ENCODE peak calls at places on chromosomes 12 and 14, in eight cellular contexts. Y is right lobe of liver, M is ovary, V is sigmoid colon, H is K562, N is esophagus squamous epithelium, I is vagina, L is heart left ventricle. C is an unnamed sample.

GRCh38 chr14:76947838-76948184 is 80.7 kb downstream of the IRF2BPL start:
- DNase-seq in Y (no peak), M (no peak), V (no peak), H (no peak), N (no peak), I (no peak), L (no peak), C (no peak)

GRCh38 chr12:78085562-78086182 is 255.0 kb downstream of the NAV3 start:
- DNase-seq in Y (no peak), M (no peak), V (no peak), H (no peak), N (no peak), I (no peak), L (no peak), C (no peak)

GRCh38 chr14:100658514-100658886 is 68.2 kb upstream of the DLK1 start:
- DNase-seq in Y (no peak), M (no peak), V (no peak), H (peak), N (no peak), I (no peak), L (no peak), C (no peak)

GRCh38 chr12:24905431-24905830 is 43.5 kb downstream of the BCAT1 start:
- DNase-seq in Y (no peak), M (no peak), V (no peak), H (no peak), N (no peak), I (no peak), L (no peak), C (no peak)

GRCh38 chr12:65355461-65355860 is 77.0 kb downstream of the MSRB3 start:
- DNase-seq in Y (no peak), M (no peak), V (no peak), H (no peak), N (no peak), I (no peak), L (no peak), C (no peak)

GRCh38 chr12:122473543-122474323 is 27.0 kb downstream of the ZCCHC8 start:
- DNase-seq in Y (no peak), M (peak), V (no peak), H (peak), N (no peak), I (no peak), L (no peak), C (no peak)

GRCh38 chr14:53399057-53399456 is 245.9 kb upstream of the DDHD1 start:
- DNase-seq in Y (no peak), M (no peak), V (no peak), H (peak), N (no peak), I (no peak), L (no peak), C (no peak)

GRCh38 chr12:3135522-3136461 is 58.6 kb downstream of the TSPAN9 start:
- DNase-seq in Y (no peak), M (no peak), V (no peak), H (peak), N (no peak), I (no peak), L (peak), C (peak)

GRCh38 chr14:95943699-95944098 is 67.1 kb downstream of the TUNAR start:
- DNase-seq in Y (no peak), M (no peak), V (no peak), H (no peak), N (no peak), I (no peak), L (no peak), C (no peak)

GRCh38 chr12:46944771-46945170 is 119.0 kb upstream of the SLC38A4 start:
- DNase-seq in Y (no peak), M (no peak), V (no peak), H (no peak), N (no peak), I (no peak), L (no peak), C (no peak)

GRCh38 chr14:60245316-60246177 is 3.5 kb upstream of the PPM1A start:
- DNase-seq in Y (no peak), M (no peak), V (no peak), H (peak), N (no peak), I (no peak), L (no peak), C (peak)

GRCh38 chr14:104968153-104968527 is 10.0 kb downstream of the AHNAK2 start:
- DNase-seq in Y (peak), M (peak), V (peak), H (no peak), N (no peak), I (no peak), L (peak), C (no peak)

GRCh38 chr12:31225656-31226535 is 100.1 kb downstream of the SINHCAF start:
- DNase-seq in Y (no peak), M (no peak), V (no peak), H (no peak), N (no peak), I (no peak), L (no peak), C (no peak)

GRCh38 chr14:97159124-97159523 is 361.9 kb downstream of the VRK1 start:
- DNase-seq in Y (no peak), M (no peak), V (no peak), H (no peak), N (no peak), I (no peak), L (no peak), C (no peak)

GRCh38 chr12:25436206-25436912 is 116.7 kb downstream of the LMNTD1 start:
- DNase-seq in Y (no peak), M (peak), V (no peak), H (peak), N (no peak), I (no peak), L (no peak), C (peak)

GRCh38 chr12:69789351-69789750 is 35.7 kb upstream of the MYRFL start:
- DNase-seq in Y (no peak), M (no peak), V (no peak), H (no peak), N (no peak), I (no peak), L (no peak), C (no peak)

GRCh38 chr14:77268989-77269595 is 1.9 kb downstream of the NGB start:
- DNase-seq in Y (no peak), M (no peak), V (no peak), H (no peak), N (no peak), I (no peak), L (no peak), C (no peak)

GRCh38 chr14:24367506-24368214 is at the start of gene NFATC4:
- DNase-seq in Y (no peak), M (peak), V (peak), H (peak), N (no peak), I (no peak), L (peak), C (peak)

GRCh38 chr14:20455355-20456300 is 602 bp downstream of the APEX1 start:
- DNase-seq in Y (no peak), M (no peak), V (peak), H (peak), N (no peak), I (no peak), L (no peak), C (peak)

GRCh38 chr14:73258845-73259611 is 21.7 kb downstream of the PAPLN start:
- DNase-seq in Y (peak), M (no peak), V (no peak), H (no peak), N (no peak), I (no peak), L (no peak), C (no peak)

GRCh38 chr12:54197037-54197909 is 8.5 kb upstream of the SMUG1 start:
- DNase-seq in Y (no peak), M (no peak), V (no peak), H (peak), N (no peak), I (no peak), L (no peak), C (no peak)

GRCh38 chr12:16564675-16565074 is 41.3 kb downstream of the LMO3 start:
- DNase-seq in Y (no peak), M (no peak), V (no peak), H (no peak), N (no peak), I (no peak), L (no peak), C (no peak)

DNA sequence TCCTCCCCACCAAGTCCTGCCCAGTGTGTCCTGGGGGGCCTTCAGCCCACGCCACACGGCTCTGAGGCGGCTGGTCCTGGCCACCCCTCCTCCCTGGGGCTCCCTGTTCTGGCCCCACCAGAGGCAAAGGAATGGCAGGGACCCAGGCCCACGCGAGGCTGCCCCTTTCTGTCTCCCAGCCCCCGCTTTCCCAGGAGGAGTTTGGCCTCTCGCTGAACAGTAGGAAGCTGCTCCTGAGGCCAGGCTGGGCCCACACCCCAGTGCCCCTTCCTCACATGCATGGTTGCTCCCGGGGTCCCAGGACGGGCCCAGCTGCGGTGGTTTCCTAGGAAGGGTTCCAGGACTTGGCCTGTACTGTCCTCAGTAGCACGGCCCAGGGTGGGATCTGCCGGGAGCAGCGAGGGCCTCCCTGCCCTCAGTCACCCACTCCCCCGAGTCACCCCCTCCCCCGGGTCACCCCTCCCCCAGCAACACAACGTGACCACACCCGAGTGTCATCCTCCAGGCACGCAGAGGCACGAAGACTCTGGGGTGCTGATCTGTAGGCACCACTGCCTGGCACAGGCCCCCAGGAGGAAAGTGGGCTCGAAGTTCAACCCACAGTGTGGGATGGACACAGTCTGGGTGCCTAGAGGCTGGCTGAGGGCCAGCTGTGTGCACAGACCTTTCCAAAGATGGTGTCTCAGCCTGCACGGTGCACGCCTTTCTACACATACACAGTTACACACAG is 33.0 kb downstream of the LRCOL1 start:
- DNase-seq in Y (no peak), M (no peak), V (no peak), H (no peak), N (no peak), I (no peak), L (no peak), C (no peak)
- TF ChIP-seq POLR2A in Y (no peak), M (no peak), V (no peak), H (no peak), N (no peak), I (no peak), L (no peak), C (no peak)

GRCh38 chr12:55817352-55818139 is at the start of the genes ORMDL2 and SARNP:
- DNase-seq in Y (peak), M (peak), V (peak), H (peak), N (peak), I (peak), L (peak), C (peak)
- TF ChIP-seq POLR2A in Y (peak), M (peak), V (peak), H (peak), N (peak), I (peak), L (no peak), C (peak)

GRCh38 chr12:13112968-13113367 is 9.5 kb upstream of the GSG1 start:
- DNase-seq in Y (no peak), M (no peak), V (no peak), H (no peak), N (no peak), I (no peak), L (no peak), C (no peak)
- TF ChIP-seq POLR2A in Y (no peak), M (no peak), V (no peak), H (no peak), N (no peak), I (no peak), L (no peak), C (no peak)

GRCh38 chr12:949337-950099 is at the start of gene RAD52:
- DNase-seq in Y (peak), M (peak), V (peak), H (peak), N (peak), I (peak), L (peak), C (peak)
- TF ChIP-seq POLR2A in Y (peak), M (peak), V (peak), H (peak), N (peak), I (peak), L (no peak), C (peak)

DNA sequence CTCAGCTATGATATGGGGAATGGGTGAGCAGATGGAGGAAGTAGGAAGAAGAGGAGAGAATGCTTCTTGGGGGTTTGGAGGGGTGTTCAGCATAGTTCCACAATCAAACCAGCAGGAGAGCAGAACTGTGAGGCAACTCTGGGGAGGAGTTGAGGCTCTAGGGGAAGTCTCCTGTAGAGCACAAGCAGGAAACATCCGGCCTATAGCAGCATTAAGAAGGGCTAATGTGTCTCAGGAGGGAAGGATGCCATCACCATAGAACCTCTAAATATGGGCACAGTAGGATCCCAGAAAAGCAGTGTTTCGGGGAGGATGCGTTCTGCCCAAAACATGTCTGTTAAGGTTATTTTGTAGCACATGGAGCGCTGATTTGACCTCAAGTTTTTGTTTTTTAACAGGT is 8.4 kb upstream of the SALL2 start:
- DNase-seq in Y (no peak), M (no peak), V (no peak), H (no peak), N (no peak), I (no peak), L (no peak), C (no peak)
- TF ChIP-seq POLR2A in Y (no peak), M (no peak), V (no peak), H (no peak), N (no peak), I (no peak), L (no peak), C (no peak)

GRCh38 chr12:106135781-106136180 is 3.0 kb downstream of the NUAK1 start:
- DNase-seq in Y (no peak), M (no peak), V (no peak), H (no peak), N (no peak), I (no peak), L (no peak), C (no peak)

GRCh38 chr12:106135075-106135474 is 3.7 kb downstream of the NUAK1 start:
- DNase-seq in Y (no peak), M (no peak), V (no peak), H (no peak), N (no peak), I (no peak), L (no peak), C (no peak)

GRCh38 chr12:106134294-106134949 is 4.3 kb downstream of the NUAK1 start:
- DNase-seq in Y (no peak), M (no peak), V (no peak), H (no peak), N (no peak), I (no peak), L (no peak), C (no peak)

GRCh38 chr12:106137456-106138278 is 1.1 kb downstream of the NUAK1 start:
- DNase-seq in Y (no peak), M (no peak), V (no peak), H (no peak), N (no peak), I (no peak), L (peak), C (no peak)

GRCh38 chr12:106136263-106136662 is 2.5 kb downstream of the NUAK1 start:
- DNase-seq in Y (peak), M (peak), V (peak), H (peak), N (no peak), I (no peak), L (peak), C (peak)
- TF ChIP-seq POLR2A in Y (no peak), M (no peak), V (no peak), H (no peak), N (no peak), I (peak), L (no peak), C (no peak)

C was measured in erythroblast.